ENCODE peak calls at places on chromosomes 2 and 18, in five cellular contexts. E is upper lobe of right lung, V is BE2C, S is A549, Y is AG10803. U is an unnamed sample.

GRCh38 chr2:36750101-36750500 is 53.6 kb downstream of the VIT start:
- DNase-seq in E (no peak), V (no peak), S (no peak), Y (no peak), U (no peak)

GRCh38 chr18:44851806-44852205 is 171.1 kb downstream of the SETBP1 start:
- DNase-seq in E (no peak), V (no peak), S (no peak), Y (no peak), U (no peak)

GRCh38 chr2:121804340-121804739 is 48.9 kb downstream of the TSN start:
- DNase-seq in E (no peak), V (peak), S (no peak), Y (peak), U (no peak)

GRCh38 chr2:63192889-63193778 is 142.5 kb downstream of the OTX1 start:
- DNase-seq in E (no peak), V (no peak), S (peak), Y (no peak), U (no peak)

GRCh38 chr2:237490009-237490804 is 3.2 kb downstream of the MLPH start:
- DNase-seq in E (peak), V (no peak), S (no peak), Y (no peak), U (no peak)

GRCh38 chr2:120515759-120516295 is 169.9 kb downstream of the INHBB start:
- DNase-seq in E (no peak), V (no peak), S (no peak), Y (no peak), U (no peak)

GRCh38 chr2:137168564-137168963 is 403.2 kb downstream of the THSD7B start:
- DNase-seq in E (no peak), V (no peak), S (no peak), Y (peak), U (no peak)

GRCh38 chr2:145186303-145186702 is 666.4 kb upstream of the ZEB2 start:
- DNase-seq in E (no peak), V (peak), S (peak), Y (peak), U (no peak)

GRCh38 chr18:79805211-79805862 is 7.6 kb downstream of the KCNG2 start:
- DNase-seq in E (peak), V (no peak), S (no peak), Y (no peak), U (no peak)

GRCh38 chr2:45180784-45181183 is 171.5 kb upstream of the SIX2 start:
- DNase-seq in E (no peak), V (no peak), S (no peak), Y (peak), U (no peak)

GRCh38 chr2:99397251-99397920 is 60.2 kb downstream of the EIF5B start:
- DNase-seq in E (no peak), V (no peak), S (no peak), Y (no peak), U (no peak)

GRCh38 chr18:35284846-35285245 is 5.2 kb downstream of the ZSCAN30 start:
- DNase-seq in E (no peak), V (no peak), S (no peak), Y (no peak), U (no peak)

GRCh38 chr18:35278085-35278484 is 11.9 kb downstream of the ZSCAN30 start:
- DNase-seq in E (no peak), V (no peak), S (no peak), Y (no peak), U (no peak)

GRCh38 chr18:35278969-35279368 is 11.1 kb downstream of the ZSCAN30 start:
- DNase-seq in E (no peak), V (no peak), S (no peak), Y (no peak), U (no peak)

GRCh38 chr18:35283923-35284794 is 5.9 kb downstream of the ZSCAN30 start:
- DNase-seq in E (no peak), V (no peak), S (peak), Y (no peak), U (no peak)

GRCh38 chr18:35282353-35282752 is 7.7 kb downstream of the ZSCAN30 start:
- DNase-seq in E (no peak), V (no peak), S (no peak), Y (peak), U (no peak)
- TF ChIP-seq CTCF in E (no peak), V (no peak), S (no peak), Y (peak), U (no peak)

GRCh38 chr18:31942999-31943894 is at the start of gene TRAPPC8:
- DNase-seq in E (peak), V (peak), S (peak), Y (peak), U (peak)
- TF ChIP-seq CTCF in E (peak), V (no peak), S (no peak), Y (no peak), U (no peak)

DNA sequence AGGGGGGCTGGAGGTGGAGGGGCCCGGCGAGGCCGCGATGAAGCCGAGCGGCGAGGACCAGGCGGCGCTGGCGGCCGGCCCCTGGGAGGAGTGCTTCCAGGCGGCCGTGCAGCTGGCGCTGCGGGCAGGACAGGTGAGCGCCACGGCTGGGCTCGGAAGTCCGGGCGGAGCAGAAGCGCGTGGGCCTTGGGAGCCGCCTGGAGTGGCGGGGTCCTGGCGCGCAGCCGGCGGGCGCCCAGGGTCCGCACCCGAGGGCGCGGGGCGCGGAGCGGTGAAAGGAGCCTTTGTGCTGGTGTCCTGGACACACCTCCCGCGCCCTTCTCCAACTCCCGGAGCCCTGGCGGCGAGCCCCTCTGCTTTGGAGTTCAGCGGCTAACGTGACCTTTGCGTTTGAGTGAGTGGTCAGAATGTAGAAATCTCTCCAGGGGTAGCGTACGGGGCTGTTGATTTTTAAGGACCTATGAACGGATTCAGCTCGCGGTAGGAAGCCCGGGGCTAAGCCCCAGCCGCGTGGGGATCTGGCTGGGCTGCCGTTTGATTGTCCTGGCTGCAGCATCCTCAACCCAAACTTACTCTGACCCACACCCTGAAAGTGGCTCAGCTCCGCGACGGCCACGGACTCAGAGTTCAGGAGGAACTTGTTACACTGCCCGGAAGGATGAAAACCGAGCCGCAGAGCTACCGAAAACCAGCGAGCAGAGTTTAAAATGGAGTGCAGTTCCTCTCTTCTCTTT is 493 bp downstream of the IMPA2 start:
- DNase-seq in E (no peak), V (no peak), S (no peak), Y (peak), U (peak)
- TF ChIP-seq CTCF in E (no peak), V (no peak), S (no peak), Y (no peak), U (no peak)

GRCh38 chr2:219254590-219255219 is 987 bp upstream of the TUBA4A start:
- DNase-seq in E (no peak), V (no peak), S (no peak), Y (no peak), U (peak)
- TF ChIP-seq CTCF in E (no peak), V (no peak), S (no peak), Y (no peak), U (no peak)

GRCh38 chr2:236167297-236168109 is 683 bp downstream of the GBX2 start:
- DNase-seq in E (peak), V (peak), S (peak), Y (peak), U (no peak)
- TF ChIP-seq CTCF in E (no peak), V (peak), S (peak), Y (peak), U (no peak)

DNA sequence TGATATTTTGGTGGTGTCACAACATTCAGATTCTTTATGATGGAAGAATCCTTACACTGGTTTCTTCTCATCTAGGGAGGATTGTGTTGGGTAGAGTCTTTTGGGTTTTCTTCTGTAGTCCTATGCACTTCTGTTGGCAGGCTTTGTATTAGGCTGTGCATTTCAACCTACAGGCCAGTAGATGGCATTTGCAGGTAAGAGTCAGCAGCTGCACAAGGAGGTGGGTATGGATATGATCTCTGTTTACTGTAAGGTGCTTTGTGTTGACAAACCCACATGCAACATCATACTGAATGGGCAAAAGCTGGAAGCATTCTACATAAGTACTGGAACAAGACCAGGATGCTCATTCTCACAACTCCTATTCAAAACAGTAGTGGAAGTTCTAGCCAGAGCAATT is 656.8 kb downstream of the METTL4 start:
- DNase-seq in E (no peak), V (no peak), S (peak), Y (no peak), U (no peak)
- TF ChIP-seq CTCF in E (no peak), V (peak), S (peak), Y (peak), U (no peak)

U was measured in activated B cell treated with CpG ODN at 0.5 μM for 24 hours.